ENCODE peak calls at places on chromosome 6, in six cellular contexts. T is DMS 273 treated with DMSO at 0.1 percent for 48 hours, O is pons, X is EL, Z is HuH-7.5, I is kidney tubule cell. D is an unnamed sample.

GRCh38 chr6:166156942-166157341 is 10.7 kb downstream of the TBXT start:
- DNase-seq in I (no peak), Z (no peak), O (peak; percentile 51), T (no peak), X (no peak), D (peak; percentile 66)

GRCh38 chr6:79296211-79296610 is 61.7 kb upstream of the HMGN3 start:
- DNase-seq in X (no peak), T (no peak), Z (no peak), I (no peak), O (no peak), D (no peak)

GRCh38 chr6:167736486-167737204 is 90.1 kb upstream of the AFDN start:
- DNase-seq in I (no peak), X (no peak), O (no peak), T (no peak), Z (no peak), D (no peak)

GRCh38 chr6:37731888-37732287 is 34.2 kb upstream of the MDGA1 start:
- DNase-seq in O (no peak), I (no peak), Z (no peak), T (no peak), X (no peak), D (no peak)

GRCh38 chr6:43090557-43090952 is 14.4 kb downstream of the PTK7 start:
- DNase-seq in X (no peak), Z (no peak), T (no peak), O (no peak), I (no peak), D (no peak)

GRCh38 chr6:24329451-24329850 is 28.4 kb downstream of the DCDC2 start:
- DNase-seq in I (peak; percentile 71), X (no peak), T (no peak), O (no peak), Z (no peak), D (no peak)

GRCh38 chr6:77010931-77011542 is 452.3 kb downstream of the HTR1B start:
- DNase-seq in T (no peak), I (no peak), Z (no peak), O (no peak), X (no peak), D (peak; percentile 49)

GRCh38 chr6:111628117-111628866 is 22.6 kb upstream of the TRAF3IP2 start:
- DNase-seq in T (no peak), O (no peak), Z (no peak), X (no peak), I (no peak), D (peak; percentile 39)

GRCh38 chr6:22601941-22602340 is 32.6 kb downstream of the HDGFL1 start:
- DNase-seq in I (peak; percentile 77), Z (no peak), T (no peak), O (peak; percentile 34), X (no peak), D (no peak)

GRCh38 chr6:140401666-140402255 is 1027.3 kb upstream of the CITED2 start:
- DNase-seq in I (peak; percentile 61), Z (no peak), X (peak; percentile 74), T (no peak), O (no peak), D (no peak)

GRCh38 chr6:44001318-44001868 is 125.9 kb downstream of the MRPL14 start:
- DNase-seq in O (no peak), X (no peak), Z (peak; percentile 73), T (no peak), I (peak; percentile 71), D (peak; percentile 90)

GRCh38 chr6:40516429-40516828 is 70.7 kb downstream of the LRFN2 start:
- DNase-seq in X (no peak), Z (no peak), I (no peak), O (no peak), T (no peak), D (no peak)

GRCh38 chr6:118940770-118941169 is 5.8 kb upstream of the MCM9 start:
- DNase-seq in I (no peak), T (no peak), X (no peak), O (no peak), Z (no peak), D (no peak)

GRCh38 chr6:62982951-62983350 is 228.3 kb upstream of the FKBP1C start:
- DNase-seq in I (no peak), X (no peak), O (no peak), T (no peak), Z (no peak), D (no peak)

GRCh38 chr6:107866606-107867301 is 42.6 kb upstream of the SCML4 start:
- DNase-seq in I (peak; percentile 48), O (peak; percentile 75), T (no peak), X (peak; percentile 34), Z (peak; percentile 33), D (peak; percentile 79)

GRCh38 chr6:126539022-126539421 is 199.1 kb downstream of the CENPW start:
- DNase-seq in I (peak; percentile 72), X (peak; percentile 65), T (no peak), O (no peak), Z (no peak), D (peak; percentile 73)

GRCh38 chr6:5127106-5127687 is 42.1 kb downstream of the PPP1R3G start:
- DNase-seq in I (no peak), X (no peak), T (no peak), O (no peak), Z (no peak), D (no peak)

GRCh38 chr6:7204726-7205125 is 97.0 kb downstream of the RREB1 start:
- DNase-seq in X (peak; percentile 70), Z (no peak), I (peak; percentile 85), O (no peak), T (no peak), D (peak; percentile 82)

GRCh38 chr6:164114656-164115055 is 700.1 kb downstream of the QKI start:
- DNase-seq in O (peak; percentile 43), T (no peak), I (no peak), X (no peak), Z (no peak), D (no peak)

GRCh38 chr6:36544228-36544627 is 3.1 kb downstream of the STK38 start:
- DNase-seq in Z (no peak), T (no peak), X (peak; percentile 37), I (no peak), O (no peak), D (peak; percentile 78)

GRCh38 chr6:26304213-26305096 is 60.5 kb upstream of the BTN3A2 start:
- DNase-seq in Z (no peak), I (peak; percentile 69), O (peak; percentile 80), T (no peak), X (peak; percentile 72), D (no peak)

GRCh38 chr6:165146456-165146855 is 162.9 kb downstream of the C6orf118 start:
- DNase-seq in I (no peak), O (peak; percentile 78), T (no peak), X (no peak), Z (no peak), D (no peak)

GRCh38 chr6:158654498-158654897 is 4.6 kb downstream of the SYTL3 start:
- DNase-seq in T (peak; percentile 30), I (peak; percentile 82), O (peak; percentile 90), X (peak; percentile 90), Z (no peak), D (peak; percentile 91)

GRCh38 chr6:18022398-18023231 is 35.2 kb upstream of the KIF13A start:
- DNase-seq in T (no peak), I (peak; percentile 87), X (peak; percentile 83), Z (no peak), O (peak; percentile 62), D (peak; percentile 93)

GRCh38 chr6:5989141-5989723 is 17.5 kb downstream of the NRN1 start:
- DNase-seq in I (no peak), T (no peak), X (peak; percentile 64), O (peak; percentile 60), Z (no peak), D (peak; percentile 80)

GRCh38 chr6:5025911-5026819 is 22.3 kb upstream of the RPP40 start:
- DNase-seq in T (no peak), X (peak; percentile 54), Z (no peak), O (no peak), I (peak; percentile 43), D (peak; percentile 85)

GRCh38 chr6:2857580-2858337 is 16.1 kb upstream of the SERPINB1 start:
- DNase-seq in O (no peak), I (peak; percentile 78), Z (no peak), T (no peak), X (peak; percentile 78), D (no peak)

GRCh38 chr6:135210632-135211305 is 29.7 kb downstream of the MYB start:
- DNase-seq in X (no peak), Z (no peak), I (no peak), O (no peak), T (no peak), D (no peak)

GRCh38 chr6:76418657-76419217 is 346.3 kb upstream of the IMPG1 start:
- DNase-seq in X (no peak), O (no peak), T (no peak), Z (no peak), I (no peak), D (no peak)

GRCh38 chr6:37487891-37488290 is 11.8 kb downstream of the CCDC167 start:
- DNase-seq in T (peak; percentile 43), Z (no peak), O (no peak), I (no peak), X (no peak), D (peak; percentile 36)

GRCh38 chr6:30260036-30260504 is 46.9 kb upstream of the TRIM26 start:
- DNase-seq in Z (no peak), T (no peak), O (no peak), X (no peak), I (peak; percentile 12), D (peak; percentile 18)

GRCh38 chr6:75778757-75779156 is 29.7 kb downstream of the MYO6 start:
- DNase-seq in T (no peak), X (no peak), O (no peak), Z (no peak), I (no peak), D (no peak)

GRCh38 chr6:20572940-20573339 is 38.7 kb downstream of the CDKAL1 start:
- DNase-seq in Z (no peak), T (no peak), O (no peak), I (peak; percentile 8), X (peak; percentile 56), D (no peak)

GRCh38 chr6:20024316-20024673 is 187.1 kb downstream of the ID4 start:
- DNase-seq in O (no peak), Z (no peak), X (no peak), T (no peak), I (no peak), D (no peak)

GRCh38 chr6:160733045-160733646 is 31.1 kb downstream of the PLG start:
- DNase-seq in I (peak; percentile 69), Z (peak; percentile 14), T (no peak), O (peak; percentile 57), X (peak; percentile 17), D (peak; percentile 14)

GRCh38 chr6:13917141-13917540 is 7.6 kb upstream of the RNF182 start:
- DNase-seq in X (peak; percentile 19), T (no peak), Z (no peak), I (no peak), O (no peak), D (no peak)

GRCh38 chr6:167302074-167302473 is 11.0 kb downstream of the UNC93A start:
- DNase-seq in T (no peak), O (no peak), I (no peak), Z (no peak), X (no peak), D (no peak)

GRCh38 chr6:47168176-47168575 is 126.0 kb upstream of the ADGRF1 start:
- DNase-seq in I (peak; percentile 98), O (no peak), X (peak; percentile 98), Z (no peak), T (peak; percentile 40), D (peak; percentile 89)